ENCODE peak calls at places on chromosomes 13 and 19, in six cellular contexts. I, J, F, D, E and L are unnamed samples. For H3K4me1, the result is how much of the 10 kb centered on the place peaks cover.

GRCh38 chr13:52695856-52696255 is 43.2 kb downstream of the SUGT1 start:
- DNase-seq in E (no peak), J (no peak), F (no peak), D (no peak), I (no peak), L (no peak)

GRCh38 chr13:20503088-20504083 is 22.3 kb downstream of the CRYL1 start:
- DNase-seq in D (no peak), E (no peak), F (no peak), I (no peak), J (no peak), L (no peak)

GRCh38 chr19:4380254-4380727 is 20.1 kb downstream of the SH3GL1 start:
- DNase-seq in D (no peak), E (no peak), I (no peak), F (peak), J (peak), L (no peak)

GRCh38 chr19:42185281-42185680 is 32.2 kb downstream of the DEDD2 start:
- DNase-seq in F (no peak), E (no peak), D (no peak), J (no peak), I (no peak), L (no peak)

GRCh38 chr13:66001136-66001535 is 1229.0 kb downstream of the PCDH9 start:
- DNase-seq in J (no peak), F (no peak), I (no peak), D (no peak), E (no peak), L (no peak)

GRCh38 chr19:11652056-11652455 is 54.8 kb downstream of the ZNF627 start:
- DNase-seq in I (no peak), J (no peak), F (no peak), D (no peak), E (no peak), L (no peak)

GRCh38 chr19:45472557-45473365 is 5.0 kb downstream of the FOSB start:
- DNase-seq in E (no peak), J (no peak), I (no peak), D (no peak), F (no peak), L (no peak)

GRCh38 chr19:47391510-47392223 is 27.7 kb downstream of the MEIS3 start:
- DNase-seq in F (peak), E (peak), J (peak), D (peak), I (peak), L (peak)

GRCh38 chr19:6761053-6761676 is 6.1 kb downstream of the SH2D3A start:
- DNase-seq in I (peak), J (peak), D (no peak), F (no peak), E (no peak), L (no peak)

GRCh38 chr13:112806761-112807652 is 117.2 kb downstream of the ATP11A start:
- DNase-seq in F (no peak), J (no peak), I (no peak), D (no peak), E (no peak), L (no peak)

GRCh38 chr13:100096526-100096925 is 7.6 kb downstream of the PCCA start:
- DNase-seq in D (no peak), J (no peak), I (no peak), F (no peak), E (no peak), L (no peak)

GRCh38 chr19:4130635-4131438 is 6.9 kb upstream of the MAP2K2 start:
- DNase-seq in F (no peak), E (no peak), I (peak), D (no peak), J (no peak), L (no peak)

GRCh38 chr13:39751805-39752204 is 96.3 kb downstream of the COG6 start:
- DNase-seq in E (no peak), I (no peak), J (no peak), F (no peak), D (no peak), L (no peak)

GRCh38 chr19:42191855-42192254 is 25.6 kb downstream of the DEDD2 start:
- DNase-seq in D (no peak), F (no peak), E (no peak), J (no peak), I (no peak), L (no peak)

GRCh38 chr13:94239135-94239534 is 240.3 kb downstream of the DCT start:
- DNase-seq in F (no peak), J (no peak), D (no peak), E (no peak), I (no peak), L (no peak)

GRCh38 chr19:31312004-31312403 is 37.2 kb downstream of the TSHZ3 start:
- DNase-seq in D (no peak), I (no peak), F (no peak), E (no peak), J (no peak), L (no peak)

GRCh38 chr13:104592127-104592526 is 1525.9 kb upstream of the SLC10A2 start:
- DNase-seq in D (no peak), F (no peak), E (no peak), I (no peak), J (no peak), L (no peak)

GRCh38 chr19:44757735-44758505 is 9.4 kb downstream of the BCL3 start:
- DNase-seq in J (peak), D (peak), F (peak), I (no peak), E (peak), L (no peak)

GRCh38 chr19:4033028-4033956 is 25.8 kb downstream of the PIAS4 start:
- DNase-seq in J (peak), I (no peak), D (no peak), E (peak), F (no peak), L (no peak)

GRCh38 chr13:49560270-49561063 is 24.9 kb downstream of the RCBTB1 start:
- DNase-seq in F (peak), J (no peak), D (no peak), E (no peak), I (no peak), L (no peak)

GRCh38 chr13:44627441-44627840 is 51.3 kb upstream of the TSC22D1 start:
- DNase-seq in E (no peak), F (no peak), J (no peak), I (no peak), D (no peak), L (no peak)

GRCh38 chr13:31663880-31664585 is 75.3 kb upstream of the RXFP2 start:
- DNase-seq in E (no peak), I (no peak), F (no peak), J (no peak), D (no peak), L (no peak)

GRCh38 chr19:36604656-36605100 is 435 bp upstream of the ZNF382 start:
- DNase-seq in E (peak), F (peak), I (no peak), D (peak), J (peak), L (no peak)

GRCh38 chr19:29871143-29871542 is 59.4 kb downstream of the CCNE1 start:
- DNase-seq in I (no peak), J (no peak), E (no peak), D (no peak), F (peak), L (no peak)

GRCh38 chr19:12636631-12637030 is 25.9 kb downstream of the ZNF791 start:
- DNase-seq in J (peak), D (no peak), I (no peak), E (no peak), F (no peak), L (no peak)

GRCh38 chr13:48000559-48001126 is 430 bp downstream of the SUCLA2 start:
- DNase-seq in F (peak), I (peak), J (peak), E (no peak), D (no peak), L (no peak)

GRCh38 chr13:101455863-101456262 is 3.4 kb downstream of the ITGBL1 start:
- DNase-seq in I (no peak), F (no peak), J (no peak), D (no peak), E (no peak), L (no peak)

GRCh38 chr13:32048816-32049215 is 17.2 kb downstream of the FRY start:
- DNase-seq in J (no peak), I (no peak), F (no peak), D (no peak), E (no peak), L (no peak)

GRCh38 chr19:20278342-20278741 is 111.3 kb downstream of the ZNF486 start:
- DNase-seq in J (no peak), F (no peak), I (no peak), E (no peak), D (peak), L (no peak)

GRCh38 chr19:23772668-23773063 is 14.0 kb upstream of the ZNF681 start:
- DNase-seq in I (no peak), D (no peak), F (no peak), E (no peak), J (no peak), L (no peak)

GRCh38 chr13:68064371-68064770 is 834.2 kb upstream of the PCDH9 start:
- DNase-seq in J (no peak), D (no peak), E (no peak), I (no peak), F (no peak), L (no peak)

GRCh38 chr13:70817571-70817970 is 709.3 kb upstream of the KLHL1 start:
- DNase-seq in I (no peak), J (no peak), F (no peak), D (no peak), E (no peak), L (no peak)

GRCh38 chr19:34707661-34708060 is 26.4 kb upstream of the ZNF181 start:
- DNase-seq in J (no peak), D (no peak), E (no peak), F (no peak), I (no peak), L (no peak)

GRCh38 chr19:51368366-51369282 is at the start of gene CLDND2:
- DNase-seq in F (no peak), J (no peak), D (peak), I (peak), E (no peak), L (no peak)

GRCh38 chr19:52659013-52659412 is 20.9 kb upstream of the ZNF83 start:
- DNase-seq in F (no peak), J (no peak), E (no peak), I (no peak), D (no peak), L (no peak)

GRCh38 chr19:1768248-1768647 is 14.9 kb downstream of the ONECUT3 start:
- DNase-seq in E (no peak), J (no peak), F (no peak), I (peak), D (no peak), L (no peak)

GRCh38 chr19:35136977-35137702 is 1.5 kb upstream of the FXYD1 start:
- DNase-seq in D (no peak), J (no peak), F (no peak), I (no peak), E (no peak), L (no peak)

GRCh38 chr19:16025108-16026101 is 50.9 kb upstream of the TPM4 start:
- DNase-seq in F (no peak), J (no peak), E (peak), D (no peak), I (peak), L (no peak)

GRCh38 chr13:106651442-106651841 is 83.5 kb upstream of the ARGLU1 start:
- DNase-seq in F (no peak), I (no peak), E (no peak), J (no peak), D (no peak), L (no peak)

GRCh38 chr13:106650690-106651205 is 82.8 kb upstream of the ARGLU1 start:
- DNase-seq in I (no peak), E (no peak), D (no peak), J (no peak), F (no peak), L (no peak)

GRCh38 chr13:106649495-106649894 is 81.6 kb upstream of the ARGLU1 start:
- DNase-seq in E (no peak), F (no peak), I (no peak), J (peak), D (no peak), L (no peak)
- H3K4me1 ChIP-seq in E (under half), F (under half), I (under half), J (under half), D (under half), L (under half)

GRCh38 chr13:72255908-72256307 is 388.9 kb upstream of the DACH1 start:
- DNase-seq in D (no peak), F (no peak), E (no peak), J (no peak), I (no peak), L (no peak)
- TF ChIP-seq CTCF in D (no peak), F (no peak), E (peak), J (peak), I (no peak), L (peak)

DNA sequence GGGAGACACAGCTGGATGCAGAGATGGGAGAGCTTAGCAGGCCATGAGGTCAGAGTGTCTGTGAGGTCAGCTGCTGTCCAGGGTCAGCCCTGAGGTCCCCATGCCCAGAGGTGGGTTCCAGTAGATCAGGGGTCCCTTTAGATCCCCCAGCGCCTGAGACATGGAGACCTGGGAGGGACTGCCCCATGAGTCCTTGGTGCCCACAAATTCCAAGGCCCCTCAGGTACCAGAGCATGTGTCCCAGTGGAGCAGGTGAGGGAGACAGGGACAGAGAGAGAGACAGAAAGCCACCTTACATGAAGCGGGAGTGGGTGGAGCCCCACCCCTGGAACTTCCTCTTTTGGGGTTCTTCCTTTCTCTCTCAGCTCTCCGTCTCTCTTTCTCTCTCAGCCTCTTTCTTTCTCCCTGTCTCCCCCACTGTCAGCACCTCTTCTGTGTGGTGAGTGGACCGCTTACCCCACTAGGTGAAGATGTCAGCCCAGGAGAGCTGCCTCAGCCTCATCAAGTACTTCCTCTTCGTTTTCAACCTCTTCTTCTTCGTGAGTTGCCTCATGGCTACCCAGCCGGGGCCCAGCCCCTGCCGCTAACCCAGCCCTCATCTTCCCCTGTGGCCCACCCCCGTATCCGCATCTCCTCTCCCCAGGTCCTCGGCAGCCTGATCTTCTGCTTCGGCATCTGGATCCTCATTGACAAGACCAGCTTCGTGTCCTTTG is at the start of gene CD37:
- DNase-seq in E (peak), D (peak), F (no peak), J (peak), I (peak), L (no peak)
- H3K4me1 ChIP-seq in E (under half), D (under half), F (under half), J (under half), I (half or more), L (under half)

GRCh38 chr13:109135018-109135417 is 505.6 kb downstream of the MYO16 start:
- DNase-seq in F (no peak), I (no peak), E (no peak), D (no peak), J (no peak), L (no peak)
- TF ChIP-seq CTCF in F (no peak), I (no peak), E (no peak), D (no peak), J (no peak), L (no peak)

GRCh38 chr19:608155-609000 is 18.7 kb downstream of the HCN2 start:
- DNase-seq in E (no peak), D (no peak), F (no peak), I (no peak), J (no peak), L (no peak)

GRCh38 chr19:610071-610800 is 20.6 kb downstream of the HCN2 start:
- DNase-seq in J (no peak), E (no peak), D (no peak), I (no peak), F (no peak), L (no peak)

GRCh38 chr19:607301-608154 is 17.8 kb downstream of the HCN2 start:
- DNase-seq in E (no peak), J (no peak), D (no peak), I (no peak), F (no peak), L (no peak)

GRCh38 chr19:610801-611505 is 21.3 kb downstream of the HCN2 start:
- DNase-seq in D (peak), F (no peak), J (peak), E (no peak), I (peak), L (no peak)

GRCh38 chr19:609001-609340 is 19.3 kb downstream of the HCN2 start:
- DNase-seq in D (no peak), J (no peak), F (no peak), E (peak), I (no peak), L (no peak)
- H3K4me1 ChIP-seq in D (under half), J (under half), F (under half), E (under half), I (half or more), L (under half)